ENCODE peak calls at places on chromosomes 7 and 10, in five cellular contexts. Y, W, S, J and M are unnamed samples.

GRCh38 chr10:62437696-62438095 is 63.5 kb downstream of the ZNF365 start:
- DNase-seq in Y (peak; percentile 48), W (peak; percentile 29), S (peak; percentile 68), J (no peak), M (peak; percentile 82)

GRCh38 chr10:124250506-124250905 is 157.1 kb upstream of the CHST15 start:
- DNase-seq in W (no peak), S (no peak), Y (no peak), J (no peak), M (no peak)

GRCh38 chr7:107079212-107079940 is 34.9 kb downstream of the PRKAR2B start:
- DNase-seq in J (no peak), S (no peak), W (no peak), Y (peak; percentile 70), M (no peak)

GRCh38 chr10:104641150-104642000 is at the start of gene SORCS3:
- DNase-seq in Y (no peak), S (peak; percentile 27), W (peak; percentile 63), J (no peak), M (no peak)

GRCh38 chr7:47763063-47763974 is 181.4 kb upstream of the TNS3 start:
- DNase-seq in J (no peak), W (peak; percentile 80), Y (no peak), S (peak; percentile 99), M (peak; percentile 96)

GRCh38 chr7:12094365-12094921 is 116.7 kb upstream of the TMEM106B start:
- DNase-seq in W (no peak), J (no peak), S (no peak), Y (no peak), M (no peak)

GRCh38 chr7:66138994-66139752 is 24.5 kb downstream of the CRCP start:
- DNase-seq in W (peak; percentile 61), Y (no peak), S (no peak), J (no peak), M (peak; percentile 58)

GRCh38 chr10:119315128-119316001 is 108.0 kb downstream of the GRK5 start:
- DNase-seq in Y (peak; percentile 63), W (no peak), J (peak; percentile 28), S (peak; percentile 85), M (peak; percentile 98)

GRCh38 chr10:112639291-112639690 is 192.3 kb downstream of the VTI1A start:
- DNase-seq in Y (no peak), S (no peak), W (no peak), J (no peak), M (peak; percentile 64)

GRCh38 chr10:17200885-17201164 is 647 bp downstream of the TRDMT1 start:
- DNase-seq in S (peak; percentile 67), Y (no peak), W (no peak), J (no peak), M (peak; percentile 49)

GRCh38 chr7:130560972-130561371 is 69.1 kb downstream of the MEST start:
- DNase-seq in J (peak; percentile 40), W (no peak), Y (peak; percentile 55), S (peak; percentile 31), M (peak; percentile 43)

GRCh38 chr7:40865441-40866233 is 730.8 kb downstream of the SUGCT start:
- DNase-seq in W (no peak), Y (no peak), J (no peak), S (no peak), M (no peak)

GRCh38 chr10:102744374-102745051 is 765 bp downstream of the WBP1L start:
- DNase-seq in Y (no peak), S (no peak), W (no peak), J (no peak), M (peak; percentile 16)

GRCh38 chr10:71636588-71636987 is 83.0 kb downstream of the C10orf105 start:
- DNase-seq in W (no peak), S (no peak), Y (no peak), J (no peak), M (no peak)

GRCh38 chr10:84352251-84352842 is 24.0 kb downstream of the CCSER2 start:
- DNase-seq in S (peak; percentile 67), W (peak; percentile 65), J (no peak), Y (peak; percentile 75), M (peak; percentile 72)

GRCh38 chr7:137454169-137455166 is 110.9 kb upstream of the PTN start:
- DNase-seq in W (peak; percentile 57), Y (peak; percentile 32), J (no peak), S (peak; percentile 35), M (peak; percentile 93)

GRCh38 chr7:138663741-138664710 is 37.1 kb downstream of the SVOPL start:
- DNase-seq in S (no peak), W (peak; percentile 42), J (no peak), Y (no peak), M (no peak)

GRCh38 chr7:99036531-99037175 is 107.3 kb downstream of the SMURF1 start:
- DNase-seq in Y (peak; percentile 47), J (no peak), W (peak; percentile 68), S (peak; percentile 50), M (peak; percentile 65)

GRCh38 chr10:80454526-80455460 is 683 bp downstream of the TSPAN14 start:
- DNase-seq in J (no peak), S (no peak), W (peak; percentile 79), Y (peak; percentile 59), M (no peak)

GRCh38 chr10:45594276-45595157 is 78.1 kb downstream of the ZFAND4 start:
- DNase-seq in W (peak; percentile 98), Y (peak; percentile 95), S (peak; percentile 95), J (peak; percentile 53), M (peak; percentile 89)

GRCh38 chr7:116674508-116675173 is 2.6 kb downstream of the MET start:
- DNase-seq in S (peak; percentile 56), J (no peak), W (no peak), Y (no peak), M (peak; percentile 40)

GRCh38 chr10:55747244-55747643 is 613.8 kb downstream of the ZWINT start:
- DNase-seq in S (no peak), W (no peak), Y (no peak), J (no peak), M (no peak)

GRCh38 chr10:125037145-125037544 is 95.2 kb downstream of the ZRANB1 start:
- DNase-seq in S (peak; percentile 81), W (no peak), J (no peak), Y (no peak), M (peak; percentile 80)

GRCh38 chr10:21364196-21365114 is 161.0 kb downstream of the SKIDA1 start:
- DNase-seq in J (no peak), W (no peak), S (peak; percentile 99), Y (no peak), M (peak; percentile 74)
- TF ChIP-seq RCOR1 in J (no peak), W (no peak), S (no peak), Y (no peak), M (no peak)

GRCh38 chr7:77360969-77361368 is 55.2 kb downstream of the GSAP start:
- DNase-seq in J (no peak), W (no peak), S (no peak), Y (no peak), M (no peak)
- H3K27ac ChIP-seq in J (no peak overlapping the region), W (no peak overlapping the region), S (peak overlapping the region; percentile 52), Y (no peak overlapping the region), M (no peak overlapping the region)

GRCh38 chr7:1987084-1987535 is 245.6 kb downstream of the MAD1L1 start:
- DNase-seq in S (no peak), J (no peak), Y (no peak), W (no peak), M (no peak)
- TF ChIP-seq RCOR1 in S (no peak), J (no peak), Y (no peak), W (no peak), M (no peak)

DNA sequence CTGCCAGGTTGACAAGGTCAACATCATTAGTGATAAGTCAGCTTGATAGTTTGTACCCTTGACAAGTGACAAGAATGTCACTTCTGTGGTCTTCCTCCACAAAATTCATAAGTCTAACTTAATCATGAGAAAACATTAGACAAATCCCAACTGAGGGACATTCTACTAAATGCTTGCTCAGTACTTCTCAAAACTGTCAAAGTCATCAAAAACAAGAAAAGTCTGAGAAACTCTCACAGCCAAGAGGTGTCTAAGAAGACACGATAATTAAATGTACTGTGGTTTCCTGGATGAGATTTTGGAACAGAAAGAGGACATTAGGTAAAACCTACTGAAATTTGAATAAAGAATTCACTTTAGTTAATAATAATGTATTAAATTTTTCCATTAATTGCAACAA is 29.8 kb upstream of the SLC16A12 start:
- DNase-seq in J (no peak), S (no peak), Y (no peak), W (no peak), M (no peak)
- H3K27ac ChIP-seq in J (no peak overlapping the region), S (no peak overlapping the region), Y (no peak overlapping the region), W (no peak overlapping the region), M (no peak overlapping the region)

GRCh38 chr10:97584060-97584797 is at the start of gene HOGA1:
- DNase-seq in S (peak; percentile 92), J (no peak), W (peak; percentile 89), Y (no peak), M (peak; percentile 55)
- TF ChIP-seq RCOR1 in S (no peak), J (no peak), W (no peak), Y (no peak), M (no peak)

DNA sequence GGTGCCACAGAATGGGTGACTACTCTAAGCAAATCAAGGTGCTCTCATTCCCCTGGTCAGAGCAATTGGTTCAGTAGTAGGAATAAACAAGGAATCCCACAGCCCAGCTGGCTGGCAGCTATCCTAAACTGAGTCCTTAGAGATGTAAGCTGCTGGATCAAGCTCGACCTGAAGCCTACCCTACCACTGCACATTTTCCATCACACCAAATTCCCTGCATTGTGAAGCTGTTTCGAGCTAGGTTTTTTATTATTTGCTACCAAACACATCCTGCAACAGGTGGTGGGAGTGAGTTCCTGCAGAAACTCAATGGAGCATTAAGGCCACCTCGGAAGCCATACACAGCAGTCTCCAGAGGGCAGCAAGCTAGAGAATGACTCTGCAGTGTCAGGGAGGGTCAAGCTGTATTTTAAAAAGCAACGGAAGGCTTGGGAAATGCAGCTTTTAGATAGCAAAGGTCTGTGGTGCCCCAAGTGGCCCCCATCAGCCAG is 33.7 kb upstream of the TNRC18 start:
- DNase-seq in J (no peak), Y (peak; percentile 78), W (no peak), S (no peak), M (no peak)
- H3K27ac ChIP-seq in J (no peak overlapping the region), Y (peak overlapping the region; percentile 95), W (no peak overlapping the region), S (no peak overlapping the region), M (no peak overlapping the region)

GRCh38 chr7:21887779-21888178 is 57.9 kb downstream of the CDCA7L start:
- DNase-seq in J (no peak), W (no peak), S (no peak), Y (no peak), M (no peak)

GRCh38 chr7:21898265-21898930 is 47.3 kb downstream of the CDCA7L start:
- DNase-seq in J (peak; percentile 62), S (no peak), Y (no peak), W (no peak), M (no peak)

GRCh38 chr7:21893401-21893800 is 52.3 kb downstream of the CDCA7L start:
- DNase-seq in J (no peak), W (no peak), S (no peak), Y (no peak), M (no peak)
- TF ChIP-seq RCOR1 in J (no peak), W (no peak), S (no peak), Y (no peak), M (no peak)